ENCODE peak calls at places on chromosomes 12 and 14, in four cellular contexts. N is GM12878, C is SK-N-SH, U is HCT116. X is an unnamed sample.
A peak's percentile ranks its signal among the peaks of the same experiment; 100 is the strongest.

GRCh38 chr14:70108419-70108818 is 80.3 kb downstream of the SLC8A3 start:
- DNase-seq in N (no peak), C (no peak), U (no peak), X (no peak)

GRCh38 chr12:48002773-48003218 is 1.5 kb downstream of the COL2A1 start:
- DNase-seq in N (no peak), C (peak; percentile 77), U (no peak), X (peak; percentile 76)

GRCh38 chr14:68729556-68729955 is 63.3 kb downstream of the ZFP36L1 start:
- DNase-seq in N (no peak), C (no peak), U (no peak), X (no peak)

GRCh38 chr14:104206281-104206904 is 68.0 kb downstream of the KIF26A start:
- DNase-seq in N (no peak), C (peak; percentile 71), U (no peak), X (no peak)

GRCh38 chr14:20327005-20327869 is 5.8 kb downstream of the CCNB1IP1 start:
- DNase-seq in N (peak; percentile 35), C (peak; percentile 55), U (peak; percentile 58), X (peak; percentile 56)

GRCh38 chr12:76679778-76680177 is 84.1 kb upstream of the ZDHHC17 start:
- DNase-seq in N (no peak), C (no peak), U (no peak), X (no peak)

GRCh38 chr12:104788848-104789271 is 169.2 kb downstream of the SLC41A2 start:
- DNase-seq in N (no peak), C (no peak), U (no peak), X (no peak)

GRCh38 chr12:108063192-108063591 is 65.9 kb upstream of the WSCD2 start:
- DNase-seq in N (no peak), C (no peak), U (peak; percentile 35), X (peak; percentile 42)

GRCh38 chr14:75068294-75069020 is 984 bp upstream of the ZC2HC1C start:
- DNase-seq in N (no peak), C (peak; percentile 29), U (no peak), X (no peak)

GRCh38 chr14:71725802-71726638 is 206.2 kb upstream of the RGS6 start:
- DNase-seq in N (no peak), C (no peak), U (no peak), X (no peak)

GRCh38 chr14:88559852-88560251 is 3.0 kb upstream of the ZC3H14 start:
- DNase-seq in N (no peak), C (peak; percentile 41), U (no peak), X (peak; percentile 63)

GRCh38 chr14:69685217-69685616 is 73.8 kb downstream of the SUSD6 start:
- DNase-seq in N (no peak), C (no peak), U (no peak), X (no peak)

GRCh38 chr14:105249175-105250007 is 1.1 kb downstream of the BTBD6 start:
- DNase-seq in N (no peak), C (peak; percentile 68), U (no peak), X (peak; percentile 9)
- TF ChIP-seq JUND in N (no peak), C (no peak), U (no peak), X (no peak)

DNA sequence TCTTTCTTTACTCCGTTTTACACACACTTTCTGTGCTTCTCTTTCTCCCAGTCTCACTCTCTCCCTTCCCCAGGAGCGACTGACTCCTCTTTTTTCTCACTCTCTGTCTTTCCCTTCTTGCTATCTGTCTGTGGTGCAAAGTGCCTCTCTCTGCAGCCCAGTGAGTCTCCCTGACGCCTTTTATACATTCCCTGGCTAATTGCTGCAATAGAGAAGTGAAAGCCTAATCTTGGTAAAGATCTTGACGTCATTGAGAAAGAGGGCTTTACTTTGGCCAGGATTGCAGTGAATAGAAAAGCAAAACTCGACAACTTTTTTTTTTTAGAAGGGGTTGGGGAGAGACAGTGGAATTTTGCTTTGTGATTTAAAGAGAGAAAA is 710 bp upstream of the DIO2 start:
- DNase-seq in N (no peak), C (no peak), U (no peak), X (peak; percentile 18)
- TF ChIP-seq JUND in N (no peak), C (no peak), U (no peak), X (no peak)

GRCh38 chr12:9118161-9118560 is 2.4 kb upstream of the A2M start:
- DNase-seq in N (peak; percentile 49), C (no peak), U (no peak), X (no peak)

GRCh38 chr12:9113987-9114309 is 1.8 kb downstream of the A2M start:
- DNase-seq in N (no peak), C (no peak), U (no peak), X (no peak)

GRCh38 chr12:9114946-9115345 is 773 bp downstream of the A2M start:
- DNase-seq in N (no peak), C (no peak), U (no peak), X (no peak)

GRCh38 chr12:9113296-9113986 is 2.3 kb downstream of the A2M start:
- DNase-seq in N (no peak), C (no peak), U (no peak), X (no peak)

DNA sequence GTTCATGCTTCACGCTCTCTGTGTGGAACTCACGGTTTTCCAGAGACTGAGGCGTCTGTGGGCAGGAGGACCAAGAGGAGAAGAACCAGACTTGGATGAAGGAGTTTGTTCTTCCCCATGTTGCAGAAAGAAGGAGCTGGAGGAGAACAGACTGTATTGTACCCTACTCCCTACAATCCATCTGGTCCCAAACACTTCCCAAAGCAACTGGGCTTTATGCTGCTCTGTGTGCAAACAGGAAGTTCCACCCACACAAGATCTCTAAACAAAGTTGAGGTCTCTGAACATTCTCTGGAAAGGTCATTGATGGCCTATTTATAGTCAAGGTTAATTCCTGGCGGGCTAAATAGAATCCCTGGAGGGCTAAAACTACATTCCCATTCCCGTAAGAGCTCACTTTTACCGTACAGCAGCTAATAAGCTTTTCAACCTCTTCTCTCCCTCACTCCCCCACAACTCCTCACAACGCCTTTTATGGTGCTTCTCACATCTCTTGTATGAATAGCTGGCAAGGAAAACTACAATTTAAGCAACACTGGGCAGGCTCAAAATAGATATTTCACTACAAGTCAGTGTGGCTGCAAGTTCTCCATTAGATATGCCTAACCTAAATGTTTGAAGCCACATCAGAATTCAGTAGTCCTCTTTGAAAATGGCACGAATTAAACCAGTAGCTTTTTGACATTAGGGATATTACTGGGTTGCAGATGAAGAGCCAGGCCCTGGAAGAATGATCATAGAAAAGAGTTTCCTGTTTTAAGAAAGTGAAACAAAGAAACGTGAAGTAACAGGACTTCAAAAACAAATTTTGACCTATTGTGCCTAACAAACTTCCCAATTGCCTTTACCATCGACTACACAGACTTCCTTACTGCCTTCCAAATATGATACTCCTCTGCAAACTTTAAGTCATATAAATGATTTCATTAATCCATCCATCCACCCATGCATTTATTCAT is at the start of gene A2M:
- DNase-seq in N (no peak), C (no peak), U (no peak), X (no peak)
- TF ChIP-seq JUND in N (no peak), C (no peak), U (no peak), X (no peak)

GRCh38 chr12:69168828-69169227 is 70.5 kb upstream of the CPSF6 start:
- DNase-seq in N (no peak), C (no peak), U (no peak), X (no peak)

GRCh38 chr12:69171881-69172280 is 67.5 kb upstream of the CPSF6 start:
- DNase-seq in N (no peak), C (no peak), U (no peak), X (no peak)

GRCh38 chr12:69173358-69173757 is 66.0 kb upstream of the CPSF6 start:
- DNase-seq in N (no peak), C (no peak), U (no peak), X (no peak)

GRCh38 chr12:69167648-69168165 is 71.7 kb upstream of the CPSF6 start:
- DNase-seq in N (no peak), C (no peak), U (no peak), X (no peak)

GRCh38 chr12:69170293-69170692 is 69.1 kb upstream of the CPSF6 start:
- DNase-seq in N (no peak), C (no peak), U (no peak), X (no peak)
- TF ChIP-seq JUND in N (no peak), C (no peak), U (no peak), X (no peak)

DNA sequence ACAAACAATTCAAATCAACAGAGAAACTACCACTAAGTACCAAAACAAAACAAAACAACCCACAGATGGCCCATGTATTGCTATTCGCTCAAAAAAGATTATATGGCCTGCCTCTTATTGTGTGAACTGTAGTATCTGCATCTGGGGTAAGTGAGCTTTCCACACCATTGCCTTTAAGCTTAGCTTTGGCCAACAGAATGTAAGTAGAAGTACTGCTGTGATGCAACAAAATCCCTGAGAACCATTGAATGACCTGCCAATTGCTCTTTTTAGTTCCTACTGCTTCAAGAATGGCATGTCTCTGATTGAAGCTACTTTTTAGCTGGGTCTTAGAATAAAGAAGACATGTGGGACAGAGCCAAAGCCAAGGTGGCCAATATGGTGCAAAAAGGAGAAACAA is 32.5 kb downstream of the PPFIA2 start:
- DNase-seq in N (no peak), C (no peak), U (no peak), X (no peak)
- TF ChIP-seq JUND in N (no peak), C (no peak), U (no peak), X (no peak)

DNA sequence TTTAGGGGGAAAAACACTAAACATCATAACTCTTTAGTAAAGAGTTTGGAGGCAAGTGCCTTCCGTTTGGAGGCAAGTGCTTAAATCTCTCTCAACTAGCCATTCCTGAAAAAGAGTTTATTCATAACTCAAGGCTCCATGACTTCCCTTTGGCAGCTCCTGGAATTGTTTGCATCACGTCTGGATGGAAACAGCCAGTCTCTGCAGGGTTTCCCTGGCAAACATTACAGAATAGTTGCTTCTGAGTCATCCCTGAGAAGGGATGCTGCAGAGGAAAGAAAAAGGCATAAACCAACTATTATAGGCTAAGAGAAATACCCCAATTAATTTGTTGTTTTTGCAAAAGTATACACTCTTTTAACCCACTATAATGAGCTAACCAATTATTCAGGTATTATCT is 497.6 kb downstream of the FUT8 start:
- DNase-seq in N (no peak), C (no peak), U (no peak), X (peak; percentile 8)
- TF ChIP-seq JUND in N (no peak), C (no peak), U (no peak), X (no peak)

GRCh38 chr14:64508215-64508776 is 3.7 kb downstream of the ZBTB1 start:
- DNase-seq in N (peak; percentile 64), C (no peak), U (no peak), X (no peak)
- TF ChIP-seq JUND in N (peak; percentile 30), C (no peak), U (no peak), X (no peak)

GRCh38 chr14:91373591-91374245 is 43.9 kb downstream of the CCDC88C start:
- DNase-seq in N (peak; percentile 80), C (peak; percentile 55), U (no peak), X (no peak)
- TF ChIP-seq JUND in N (peak; percentile 87), C (no peak), U (no peak), X (no peak)

GRCh38 chr12:30197392-30198047 is 413.8 kb upstream of the TMTC1 start:
- DNase-seq in N (no peak), C (no peak), U (no peak), X (no peak)
- TF ChIP-seq JUND in N (no peak), C (no peak), U (no peak), X (no peak)

GRCh38 chr12:100632445-100632892 is 59.0 kb downstream of the GAS2L3 start:
- DNase-seq in N (peak; percentile 4), C (no peak), U (no peak), X (peak; percentile 9)
- TF ChIP-seq JUND in N (no peak), C (no peak), U (no peak), X (no peak)

X was measured in T47D.